ENCODE peak calls at places on chromosome 17, in eight cellular contexts. One of them, this sample, is unnamed.

GRCh38 chr17:47811709-47812108 is 9.9 kb downstream of the OSBPL7 start:
- DNase-seq in fibroblast of lung: no peak
- DNase-seq in HCT116: no peak
- DNase-seq in fibroblast of mammary gland: no peak
- DNase-seq in omental fat pad: no peak
- DNase-seq in choroid plexus epithelial cell: no peak
- DNase-seq in CD8-positive, alpha-beta T cell: no peak
- DNase-seq in GM23338: no peak
- DNase-seq in this sample: no peak

GRCh38 chr17:82944990-82945389 is 105.2 kb upstream of the ZNF750 start:
- DNase-seq in fibroblast of lung: no peak
- DNase-seq in HCT116: no peak
- DNase-seq in fibroblast of mammary gland: no peak
- DNase-seq in omental fat pad: no peak
- DNase-seq in choroid plexus epithelial cell: no peak
- DNase-seq in CD8-positive, alpha-beta T cell: no peak
- DNase-seq in GM23338: no peak
- DNase-seq in this sample: no peak

GRCh38 chr17:7992516-7992915 is 9.9 kb upstream of the GUCY2D start:
- DNase-seq in fibroblast of lung: no peak
- DNase-seq in HCT116: no peak
- DNase-seq in fibroblast of mammary gland: peak; percentile 75
- DNase-seq in omental fat pad: no peak
- DNase-seq in choroid plexus epithelial cell: peak; percentile 61
- DNase-seq in CD8-positive, alpha-beta T cell: no peak
- DNase-seq in GM23338: peak; percentile 12
- DNase-seq in this sample: no peak

GRCh38 chr17:28552201-28552999 is at the start of gene UNC119:
- DNase-seq in fibroblast of lung: peak; percentile 55
- DNase-seq in HCT116: no peak
- DNase-seq in fibroblast of mammary gland: peak; percentile 37
- DNase-seq in omental fat pad: peak; percentile 38
- DNase-seq in choroid plexus epithelial cell: peak; percentile 68
- DNase-seq in CD8-positive, alpha-beta T cell: peak; percentile 78
- DNase-seq in GM23338: peak; percentile 91
- DNase-seq in this sample: peak; percentile 94

GRCh38 chr17:72977768-72978417 is 114.6 kb downstream of the SLC39A11 start:
- DNase-seq in fibroblast of lung: peak; percentile 50
- DNase-seq in HCT116: peak; percentile 83
- DNase-seq in fibroblast of mammary gland: peak; percentile 24
- DNase-seq in omental fat pad: no peak
- DNase-seq in choroid plexus epithelial cell: peak; percentile 58
- DNase-seq in CD8-positive, alpha-beta T cell: no peak
- DNase-seq in GM23338: no peak
- DNase-seq in this sample: no peak

GRCh38 chr17:327296-327695 is 25.3 kb downstream of the RPH3AL start:
- DNase-seq in fibroblast of lung: no peak
- DNase-seq in HCT116: no peak
- DNase-seq in fibroblast of mammary gland: no peak
- DNase-seq in omental fat pad: no peak
- DNase-seq in choroid plexus epithelial cell: no peak
- DNase-seq in CD8-positive, alpha-beta T cell: no peak
- DNase-seq in GM23338: no peak
- DNase-seq in this sample: no peak

GRCh38 chr17:9763643-9764042 is 27.7 kb downstream of the DHRS7C start:
- DNase-seq in fibroblast of lung: no peak
- DNase-seq in HCT116: no peak
- DNase-seq in fibroblast of mammary gland: no peak
- DNase-seq in omental fat pad: no peak
- DNase-seq in choroid plexus epithelial cell: no peak
- DNase-seq in CD8-positive, alpha-beta T cell: no peak
- DNase-seq in GM23338: no peak
- DNase-seq in this sample: no peak

GRCh38 chr17:83182620-83183063 is 103.2 kb downstream of the METRNL start:
- DNase-seq in fibroblast of lung: no peak
- DNase-seq in HCT116: no peak
- DNase-seq in fibroblast of mammary gland: no peak
- DNase-seq in omental fat pad: no peak
- DNase-seq in choroid plexus epithelial cell: no peak
- DNase-seq in CD8-positive, alpha-beta T cell: no peak
- DNase-seq in GM23338: no peak
- DNase-seq in this sample: no peak

GRCh38 chr17:81428121-81428515 is 32.9 kb downstream of the BAHCC1 start:
- DNase-seq in fibroblast of lung: no peak
- DNase-seq in HCT116: no peak
- DNase-seq in fibroblast of mammary gland: no peak
- DNase-seq in omental fat pad: no peak
- DNase-seq in choroid plexus epithelial cell: no peak
- DNase-seq in CD8-positive, alpha-beta T cell: no peak
- DNase-seq in GM23338: no peak
- DNase-seq in this sample: no peak

GRCh38 chr17:81428945-81429344 is 33.7 kb downstream of the BAHCC1 start:
- DNase-seq in fibroblast of lung: no peak
- DNase-seq in HCT116: no peak
- DNase-seq in fibroblast of mammary gland: no peak
- DNase-seq in omental fat pad: no peak
- DNase-seq in choroid plexus epithelial cell: no peak
- DNase-seq in CD8-positive, alpha-beta T cell: no peak
- DNase-seq in GM23338: no peak
- DNase-seq in this sample: no peak

GRCh38 chr17:81429353-81429774 is 34.1 kb downstream of the BAHCC1 start:
- DNase-seq in fibroblast of lung: peak; percentile 74
- DNase-seq in HCT116: no peak
- DNase-seq in fibroblast of mammary gland: peak; percentile 61
- DNase-seq in omental fat pad: no peak
- DNase-seq in choroid plexus epithelial cell: peak; percentile 76
- DNase-seq in CD8-positive, alpha-beta T cell: peak; percentile 26
- DNase-seq in GM23338: no peak
- DNase-seq in this sample: no peak

GRCh38 chr17:81428521-81428920 is 33.3 kb downstream of the BAHCC1 start:
- DNase-seq in fibroblast of lung: no peak
- DNase-seq in HCT116: no peak
- DNase-seq in fibroblast of mammary gland: no peak
- DNase-seq in omental fat pad: no peak
- DNase-seq in choroid plexus epithelial cell: no peak
- DNase-seq in CD8-positive, alpha-beta T cell: no peak
- DNase-seq in GM23338: no peak
- DNase-seq in this sample: no peak

DNA sequence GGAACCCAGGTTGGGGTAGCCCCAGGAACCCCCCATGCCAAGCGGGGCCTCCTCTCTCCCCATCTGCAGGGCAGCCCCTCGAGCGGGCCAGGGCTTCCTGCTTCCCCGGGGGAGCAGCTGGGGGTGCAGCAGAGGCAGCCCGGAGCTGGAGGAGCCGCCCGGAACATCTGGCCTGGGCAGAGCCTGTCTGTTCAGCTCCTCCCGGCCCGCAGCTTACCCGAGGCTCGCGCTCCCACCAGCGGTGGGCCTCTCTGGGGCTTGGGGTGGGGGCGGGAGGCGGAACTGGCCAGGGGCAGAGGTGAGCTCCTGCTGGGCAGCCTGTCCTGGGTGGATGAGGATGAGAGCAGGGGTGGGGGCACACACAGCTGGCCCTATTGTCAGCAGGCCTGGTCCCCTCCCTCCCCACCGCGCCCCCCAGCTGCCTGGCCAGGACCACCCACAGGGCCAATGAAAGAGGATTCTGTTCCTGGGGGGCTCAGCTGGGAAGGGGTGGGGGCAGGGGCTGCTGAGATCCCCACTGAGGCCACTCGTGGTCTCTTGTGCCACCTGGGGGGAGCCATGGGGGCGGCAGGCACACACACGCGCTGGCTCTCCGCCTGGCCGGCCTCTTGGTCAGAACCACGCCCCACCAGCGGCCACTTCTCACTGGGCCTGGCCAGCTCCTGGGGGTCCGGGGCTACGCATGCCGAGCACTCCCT is 34.7 kb downstream of the BAHCC1 start:
- DNase-seq in fibroblast of lung: peak; percentile 69
- DNase-seq in HCT116: no peak
- DNase-seq in fibroblast of mammary gland: peak; percentile 44
- DNase-seq in omental fat pad: no peak
- DNase-seq in choroid plexus epithelial cell: peak; percentile 57
- DNase-seq in CD8-positive, alpha-beta T cell: no peak
- DNase-seq in GM23338: no peak
- DNase-seq in this sample: no peak
- TF ChIP-seq CTCF in fibroblast of lung: peak; percentile 23
- TF ChIP-seq CTCF in HCT116: no peak
- TF ChIP-seq CTCF in fibroblast of mammary gland: no peak
- TF ChIP-seq CTCF in omental fat pad: no peak
- TF ChIP-seq CTCF in choroid plexus epithelial cell: peak; percentile 35
- TF ChIP-seq CTCF in CD8-positive, alpha-beta T cell: no peak
- TF ChIP-seq CTCF in GM23338: no peak
- TF ChIP-seq CTCF in this sample: peak; percentile 9

GRCh38 chr17:81844887-81845286 is 10.0 kb upstream of the PPP1R27 start:
- DNase-seq in fibroblast of lung: no peak
- DNase-seq in HCT116: no peak
- DNase-seq in fibroblast of mammary gland: no peak
- DNase-seq in omental fat pad: no peak
- DNase-seq in choroid plexus epithelial cell: no peak
- DNase-seq in CD8-positive, alpha-beta T cell: no peak
- DNase-seq in GM23338: no peak
- DNase-seq in this sample: no peak

GRCh38 chr17:81845881-81846742 is 11.3 kb upstream of the PPP1R27 start:
- DNase-seq in fibroblast of lung: no peak
- DNase-seq in HCT116: no peak
- DNase-seq in fibroblast of mammary gland: no peak
- DNase-seq in omental fat pad: no peak
- DNase-seq in choroid plexus epithelial cell: no peak
- DNase-seq in CD8-positive, alpha-beta T cell: no peak
- DNase-seq in GM23338: no peak
- DNase-seq in this sample: no peak

GRCh38 chr17:81845361-81845760 is 10.5 kb upstream of the PPP1R27 start:
- DNase-seq in fibroblast of lung: no peak
- DNase-seq in HCT116: no peak
- DNase-seq in fibroblast of mammary gland: no peak
- DNase-seq in omental fat pad: no peak
- DNase-seq in choroid plexus epithelial cell: no peak
- DNase-seq in CD8-positive, alpha-beta T cell: no peak
- DNase-seq in GM23338: no peak
- DNase-seq in this sample: no peak

GRCh38 chr17:81849457-81849856 is 10.9 kb downstream of the P4HB start:
- DNase-seq in fibroblast of lung: no peak
- DNase-seq in HCT116: no peak
- DNase-seq in fibroblast of mammary gland: no peak
- DNase-seq in omental fat pad: no peak
- DNase-seq in choroid plexus epithelial cell: no peak
- DNase-seq in CD8-positive, alpha-beta T cell: no peak
- DNase-seq in GM23338: no peak
- DNase-seq in this sample: no peak

GRCh38 chr17:81846743-81847689 is 12.2 kb upstream of the PPP1R27 start:
- DNase-seq in fibroblast of lung: no peak
- DNase-seq in HCT116: no peak
- DNase-seq in fibroblast of mammary gland: peak; percentile 41
- DNase-seq in omental fat pad: no peak
- DNase-seq in choroid plexus epithelial cell: no peak
- DNase-seq in CD8-positive, alpha-beta T cell: no peak
- DNase-seq in GM23338: no peak
- DNase-seq in this sample: no peak
- TF ChIP-seq CTCF in fibroblast of lung: no peak
- TF ChIP-seq CTCF in HCT116: no peak
- TF ChIP-seq CTCF in fibroblast of mammary gland: no peak
- TF ChIP-seq CTCF in omental fat pad: no peak
- TF ChIP-seq CTCF in choroid plexus epithelial cell: no peak
- TF ChIP-seq CTCF in CD8-positive, alpha-beta T cell: no peak
- TF ChIP-seq CTCF in GM23338: no peak
- TF ChIP-seq CTCF in this sample: no peak

DNA sequence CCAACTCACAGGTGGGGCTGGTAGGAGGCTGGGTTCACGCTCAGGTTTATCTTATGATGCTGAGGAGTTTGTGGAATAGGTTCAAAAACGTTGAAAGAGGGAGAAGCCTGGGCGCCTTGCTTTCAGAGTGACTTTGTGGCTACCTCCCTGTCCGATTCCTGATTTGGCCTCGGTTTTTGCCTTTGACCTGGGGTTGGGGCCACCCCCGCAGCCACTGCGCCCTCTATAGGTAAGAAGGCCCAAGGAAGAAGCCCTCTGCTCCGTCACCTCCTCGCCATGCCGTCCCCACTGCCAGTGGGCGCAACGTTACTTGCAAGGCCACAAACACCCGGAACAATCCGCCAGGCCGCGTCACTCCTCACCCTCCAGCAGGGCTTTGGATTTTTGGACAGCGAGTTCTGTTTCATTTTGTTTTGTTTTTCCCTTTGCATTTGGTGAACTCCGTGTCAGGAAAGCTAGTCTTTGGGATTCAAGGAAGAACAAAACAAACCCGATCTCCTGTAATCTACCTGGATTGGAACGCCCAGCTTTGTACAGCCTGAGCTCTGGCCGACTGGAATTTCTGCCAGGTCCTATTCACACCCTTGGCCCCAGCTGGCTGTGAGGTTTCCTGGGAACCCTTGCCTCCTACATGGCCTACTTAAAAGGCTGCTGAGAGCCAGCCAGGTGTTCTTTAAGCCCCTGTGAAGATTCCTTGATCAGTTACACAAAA is 60.7 kb downstream of the TBC1D16 start:
- DNase-seq in fibroblast of lung: no peak
- DNase-seq in HCT116: no peak
- DNase-seq in fibroblast of mammary gland: no peak
- DNase-seq in omental fat pad: no peak
- DNase-seq in choroid plexus epithelial cell: no peak
- DNase-seq in CD8-positive, alpha-beta T cell: no peak
- DNase-seq in GM23338: peak; percentile 88
- DNase-seq in this sample: no peak
- TF ChIP-seq CTCF in fibroblast of lung: peak; percentile 11
- TF ChIP-seq CTCF in HCT116: peak; percentile 36
- TF ChIP-seq CTCF in fibroblast of mammary gland: peak; percentile 6
- TF ChIP-seq CTCF in omental fat pad: no peak
- TF ChIP-seq CTCF in choroid plexus epithelial cell: peak; percentile 41
- TF ChIP-seq CTCF in CD8-positive, alpha-beta T cell: no peak
- TF ChIP-seq CTCF in GM23338: peak; percentile 70
- TF ChIP-seq CTCF in this sample: peak; percentile 49

DNA sequence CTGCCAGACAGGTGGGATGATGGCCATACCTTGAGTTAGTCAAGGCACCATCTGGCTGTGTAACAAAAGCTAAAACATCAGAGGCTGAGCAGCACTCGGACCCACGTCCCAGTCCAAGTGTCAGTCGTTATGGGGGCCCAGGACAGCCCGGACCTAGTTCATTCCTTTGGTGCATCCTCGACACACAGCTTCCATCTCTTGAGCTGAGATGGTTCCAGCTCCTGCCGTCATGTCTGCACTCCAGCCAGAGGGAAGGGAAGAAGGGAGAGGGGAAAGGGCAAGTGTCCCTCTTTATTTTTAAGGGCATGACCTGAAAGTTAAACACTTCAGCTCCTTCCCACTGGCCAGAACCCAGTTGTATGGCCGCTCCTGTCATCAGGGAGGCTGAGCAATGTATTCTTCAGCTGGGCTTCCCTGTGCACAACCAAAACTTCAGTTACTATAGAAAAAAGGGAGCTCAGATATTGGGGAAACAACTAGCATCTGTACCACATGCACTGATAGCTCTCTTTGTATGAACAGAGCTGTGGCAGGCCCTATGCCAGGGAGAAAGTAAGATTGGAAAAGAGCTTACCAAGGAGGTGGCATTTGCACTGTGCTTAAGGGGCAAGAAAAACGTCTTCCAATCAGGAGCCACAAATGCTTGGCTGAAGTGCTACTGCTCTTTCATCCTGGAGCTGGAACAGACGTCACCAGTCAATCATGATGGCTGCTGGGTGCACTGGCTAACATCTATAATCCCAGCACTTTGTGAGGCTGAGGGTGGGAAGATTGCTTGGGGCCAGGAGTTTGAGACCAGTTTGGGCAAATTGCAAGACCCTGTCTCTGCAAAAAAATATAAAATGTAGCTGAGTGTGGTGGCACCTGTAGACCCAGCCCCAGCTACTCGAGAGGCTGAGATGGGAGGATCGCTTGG is 218.3 kb downstream of the SEC14L1 start:
- DNase-seq in fibroblast of lung: peak; percentile 45
- DNase-seq in HCT116: no peak
- DNase-seq in fibroblast of mammary gland: no peak
- DNase-seq in omental fat pad: no peak
- DNase-seq in choroid plexus epithelial cell: no peak
- DNase-seq in CD8-positive, alpha-beta T cell: no peak
- DNase-seq in GM23338: no peak
- DNase-seq in this sample: no peak
- TF ChIP-seq CTCF in fibroblast of lung: no peak
- TF ChIP-seq CTCF in HCT116: no peak
- TF ChIP-seq CTCF in fibroblast of mammary gland: no peak
- TF ChIP-seq CTCF in omental fat pad: no peak
- TF ChIP-seq CTCF in choroid plexus epithelial cell: no peak
- TF ChIP-seq CTCF in CD8-positive, alpha-beta T cell: no peak
- TF ChIP-seq CTCF in GM23338: no peak
- TF ChIP-seq CTCF in this sample: no peak